ENCODE peak calls at places on chromosome X, in four cellular contexts. H is stromal cell of bone marrow, C is amniotic epithelial cell, T is cardiac fibroblast. S is an unnamed sample.

GRCh38 chrX:125782184-125782583 is 383.9 kb downstream of the DCAF12L2 start:
- DNase-seq in H (no peak), C (no peak), T (no peak), S (no peak)

GRCh38 chrX:148537556-148538182 is 37.3 kb downstream of the AFF2 start:
- DNase-seq in T (no peak), C (no peak), H (no peak), S (no peak)

GRCh38 chrX:108312938-108313337 is 125.3 kb downstream of the COL4A6 start:
- DNase-seq in H (peak; percentile 15), T (peak; percentile 54), C (peak; percentile 42), S (no peak)

GRCh38 chrX:96410927-96411326 is 273.7 kb upstream of the DIAPH2 start:
- DNase-seq in C (no peak), T (no peak), H (no peak), S (no peak)

GRCh38 chrX:67582436-67582835 is 38.6 kb downstream of the AR start:
- DNase-seq in T (no peak), C (no peak), H (peak; percentile 34), S (no peak)

GRCh38 chrX:135094726-135095125 is 25.6 kb downstream of the ETDB start:
- DNase-seq in C (peak; percentile 48), H (no peak), T (no peak), S (no peak)

GRCh38 chrX:104172121-104172520 is 5.9 kb downstream of the FAM199X start:
- DNase-seq in T (no peak), C (no peak), H (no peak), S (no peak)

GRCh38 chrX:77527233-77528001 is 80.2 kb downstream of the FGF16 start:
- DNase-seq in C (no peak), T (peak; percentile 38), H (no peak), S (no peak)

GRCh38 chrX:150487369-150488094 is 80.9 kb upstream of the MTM1 start:
- DNase-seq in C (no peak), T (no peak), H (no peak), S (peak; percentile 15)

GRCh38 chrX:19810809-19811208 is 76.6 kb downstream of the SH3KBP1 start:
- DNase-seq in T (peak; percentile 54), H (peak; percentile 49), C (peak; percentile 42), S (no peak)

GRCh38 chrX:6021316-6022091 is 207.2 kb downstream of the NLGN4X start:
- DNase-seq in T (peak; percentile 17), H (peak; percentile 7), C (peak; percentile 0), S (no peak)

GRCh38 chrX:110136136-110136535 is 133.2 kb downstream of the TMEM164 start:
- DNase-seq in T (no peak), H (no peak), C (peak; percentile 43), S (no peak)

GRCh38 chrX:49082472-49082871 is 2.8 kb upstream of the WDR45 start:
- DNase-seq in H (no peak), C (no peak), T (no peak), S (no peak)

GRCh38 chrX:22090181-22090580 is 58.1 kb downstream of the PHEX start:
- DNase-seq in T (peak; percentile 58), C (peak; percentile 36), H (no peak), S (no peak)

GRCh38 chrX:50436797-50437196 is 33.8 kb downstream of the DGKK start:
- DNase-seq in C (no peak), T (no peak), H (no peak), S (no peak)

GRCh38 chrX:80098038-80098437 is 83.5 kb downstream of the TBX22 start:
- DNase-seq in H (no peak), C (no peak), T (no peak), S (no peak)